ENCODE peak calls at places on chromosome 4, in nine cellular contexts. H, G, I, Q, M, N, E, L and P are unnamed samples.

GRCh38 chr4:57981123-57981522 is 870.9 kb upstream of the IGFBP7 start:
- DNase-seq in N (no peak), Q (no peak), L (no peak), E (no peak), I (no peak), M (no peak), G (no peak), H (no peak), P (no peak)

GRCh38 chr4:119139316-119139715 is 3.7 kb downstream of the MYOZ2 start:
- DNase-seq in L (no peak), Q (no peak), H (no peak), N (no peak), M (no peak), I (no peak), G (peak; percentile 22), E (no peak), P (no peak)

GRCh38 chr4:4985844-4986243 is 33.4 kb downstream of the CYTL1 start:
- DNase-seq in I (no peak), H (no peak), N (peak; percentile 28), Q (no peak), M (no peak), E (no peak), L (peak; percentile 14), G (no peak), P (no peak)

GRCh38 chr4:132203618-132204017 is 945.5 kb upstream of the PCDH10 start:
- DNase-seq in M (no peak), H (no peak), N (no peak), L (no peak), E (no peak), I (no peak), Q (no peak), G (no peak), P (no peak)

GRCh38 chr4:15004701-15005301 is 2.5 kb downstream of the CPEB2 start:
- DNase-seq in I (peak; percentile 69), L (peak; percentile 80), G (peak; percentile 54), H (peak; percentile 23), N (peak; percentile 74), E (peak; percentile 93), Q (peak; percentile 8), M (peak; percentile 43), P (peak; percentile 40)

GRCh38 chr4:78370625-78371372 is 180.8 kb upstream of the ANXA3 start:
- DNase-seq in E (no peak), M (no peak), H (no peak), L (no peak), G (peak; percentile 24), N (no peak), I (no peak), Q (no peak), P (no peak)

GRCh38 chr4:1809754-1810502 is 16.8 kb downstream of the FGFR3 start:
- DNase-seq in E (peak; percentile 80), Q (peak; percentile 40), N (peak; percentile 57), H (peak; percentile 29), L (peak; percentile 66), I (peak; percentile 79), M (peak; percentile 90), G (peak; percentile 47), P (peak; percentile 70)

GRCh38 chr4:68361146-68361589 is 11.3 kb upstream of the YTHDC1 start:
- DNase-seq in L (no peak), G (peak; percentile 46), E (no peak), Q (no peak), N (no peak), M (no peak), I (peak; percentile 65), H (no peak), P (no peak)

GRCh38 chr4:8152865-8153257 is 5.8 kb downstream of the ABLIM2 start:
- DNase-seq in Q (no peak), I (no peak), G (no peak), N (no peak), M (no peak), L (no peak), E (peak; percentile 49), H (no peak), P (no peak)

GRCh38 chr4:119816473-119816872 is 187.9 kb upstream of the PDE5A start:
- DNase-seq in E (no peak), Q (no peak), I (no peak), N (no peak), L (no peak), G (no peak), H (no peak), M (no peak), P (no peak)

GRCh38 chr4:126544276-126544675 is 1088.5 kb upstream of the INTU start:
- DNase-seq in I (no peak), H (no peak), L (no peak), Q (no peak), M (no peak), N (no peak), E (no peak), G (no peak), P (no peak)

GRCh38 chr4:95409127-95409526 is 139.6 kb downstream of the UNC5C start:
- DNase-seq in G (no peak), H (no peak), E (no peak), N (no peak), I (peak; percentile 73), M (no peak), Q (no peak), L (peak; percentile 4), P (no peak)